ENCODE peak calls at places on chromosomes 4 and X, in eight cellular contexts. B is CD8-positive, alpha-beta T cell; O is right atrium auricular region; I is GM23338; U is activated B cell treated with CpG ODN at 0.5 μM for 24 hours; Z is lower lobe of right lung; N is endodermal cell; S is cardiac fibroblast. Y is an unnamed sample.

GRCh38 chr4:6092131-6092530 is 73.9 kb upstream of the C4orf50 start:
- DNase-seq in B (no peak), O (no peak), I (peak; percentile 59), U (no peak), Z (no peak), N (peak; percentile 72), S (no peak), Y (no peak)

GRCh38 chrX:68710870-68711576 is 63.6 kb downstream of the STARD8 start:
- DNase-seq in B (no peak), O (no peak), I (peak; percentile 76), U (no peak), Z (no peak), N (peak; percentile 87), S (peak; percentile 59), Y (peak; percentile 36)

GRCh38 chr4:76641351-76641750 is 206.3 kb downstream of the SHROOM3 start:
- DNase-seq in B (no peak), O (no peak), I (no peak), U (no peak), Z (no peak), N (no peak), S (no peak), Y (no peak)

GRCh38 chr4:190017357-190018200 is 9.5 kb downstream of the FRG2 start:
- DNase-seq in B (no peak), O (no peak), I (peak; percentile 54), U (no peak), Z (no peak), N (peak; percentile 54), S (no peak), Y (no peak)

GRCh38 chr4:77349796-77350195 is 192.8 kb downstream of the CCNG2 start:
- DNase-seq in B (no peak), O (no peak), I (no peak), U (no peak), Z (no peak), N (no peak), S (peak; percentile 6), Y (peak; percentile 79)

GRCh38 chr4:2932951-2933565 is 30.1 kb downstream of the NOP14 start:
- DNase-seq in B (no peak), O (no peak), I (no peak), U (no peak), Z (peak; percentile 51), N (peak; percentile 55), S (no peak), Y (no peak)

GRCh38 chrX:115023139-115023538 is 5.7 kb upstream of the IL13RA2 start:
- DNase-seq in B (no peak), O (no peak), I (no peak), U (no peak), Z (no peak), N (no peak), S (peak; percentile 72), Y (peak; percentile 85)

GRCh38 chr4:16609170-16609758 is 289.2 kb downstream of the LDB2 start:
- DNase-seq in B (no peak), O (no peak), I (no peak), U (no peak), Z (no peak), N (peak; percentile 72), S (no peak), Y (no peak)

GRCh38 chrX:130330146-130330545 is 9.6 kb upstream of the SLC25A14 start:
- DNase-seq in B (no peak), O (no peak), I (no peak), U (no peak), Z (no peak), N (no peak), S (no peak), Y (no peak)

GRCh38 chrX:55312655-55313054 is 47.9 kb upstream of the PAGE3 start:
- DNase-seq in B (no peak), O (no peak), I (no peak), U (no peak), Z (no peak), N (no peak), S (no peak), Y (peak; percentile 16)

GRCh38 chrX:49840679-49841078 is 11.6 kb downstream of the PAGE4 start:
- DNase-seq in B (peak; percentile 22), O (no peak), I (peak; percentile 86), U (no peak), Z (peak; percentile 69), N (peak; percentile 90), S (peak; percentile 51), Y (peak; percentile 56)

DNA sequence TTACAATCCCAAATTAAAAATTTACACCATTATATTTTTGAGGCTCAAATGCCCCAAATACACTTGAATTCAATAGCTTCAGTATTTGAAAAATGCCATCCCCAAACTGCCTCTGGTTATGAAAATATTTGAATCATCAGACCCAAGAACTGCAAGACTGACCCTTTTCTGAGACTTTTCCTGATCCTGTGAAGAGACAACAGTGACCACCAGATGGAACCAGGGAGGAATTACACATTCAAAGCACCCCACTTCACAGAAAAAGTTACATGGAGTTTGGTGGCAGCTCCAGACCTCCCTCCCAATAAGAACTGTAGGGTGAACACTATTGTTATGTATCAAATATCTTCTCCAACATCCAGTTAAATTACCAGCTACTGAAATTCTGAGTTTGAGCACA is 44.0 kb upstream of the SCD5 start:
- DNase-seq in B (no peak), O (no peak), I (peak; percentile 53), U (no peak), Z (no peak), N (no peak), S (peak; percentile 39), Y (peak; percentile 18)
- TF ChIP-seq CTCF in B (no peak), O (peak; percentile 11), I (peak; percentile 46), U (no peak), Z (peak; percentile 10), N (peak; percentile 68), S (peak; percentile 45), Y (peak; percentile 68)

GRCh38 chr4:98929341-98930267 is 671 bp upstream of the EIF4E start:
- DNase-seq in B (peak; percentile 47), O (peak; percentile 90), I (peak; percentile 64), U (peak; percentile 48), Z (peak; percentile 76), N (no peak), S (peak; percentile 99), Y (peak; percentile 99)
- TF ChIP-seq CTCF in B (no peak), O (no peak), I (no peak), U (no peak), Z (peak; percentile 22), N (peak; percentile 35), S (no peak), Y (peak; percentile 10)

DNA sequence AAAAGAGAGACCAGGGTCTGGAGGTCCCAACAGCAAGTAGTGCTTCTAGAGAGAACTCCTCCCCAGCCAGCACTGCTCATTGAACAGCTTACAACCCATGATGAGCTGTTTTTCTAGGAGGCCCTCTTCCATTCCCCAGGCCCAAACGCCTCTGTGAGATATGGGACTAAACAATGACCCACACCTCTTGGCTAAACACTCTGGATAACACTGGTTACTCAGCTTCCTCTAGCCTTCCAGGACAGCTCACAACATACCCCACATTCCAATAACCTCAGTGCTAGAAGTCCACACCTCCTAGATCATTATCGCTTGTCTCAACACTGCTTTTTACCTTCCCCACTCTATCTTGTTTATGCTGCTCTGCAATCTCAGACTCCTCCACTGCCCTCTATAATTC is 35.4 kb upstream of the PGRMC2 start:
- DNase-seq in B (no peak), O (no peak), I (no peak), U (no peak), Z (no peak), N (peak; percentile 64), S (peak; percentile 86), Y (peak; percentile 80)
- TF ChIP-seq CTCF in B (no peak), O (no peak), I (no peak), U (no peak), Z (no peak), N (no peak), S (no peak), Y (no peak)

DNA sequence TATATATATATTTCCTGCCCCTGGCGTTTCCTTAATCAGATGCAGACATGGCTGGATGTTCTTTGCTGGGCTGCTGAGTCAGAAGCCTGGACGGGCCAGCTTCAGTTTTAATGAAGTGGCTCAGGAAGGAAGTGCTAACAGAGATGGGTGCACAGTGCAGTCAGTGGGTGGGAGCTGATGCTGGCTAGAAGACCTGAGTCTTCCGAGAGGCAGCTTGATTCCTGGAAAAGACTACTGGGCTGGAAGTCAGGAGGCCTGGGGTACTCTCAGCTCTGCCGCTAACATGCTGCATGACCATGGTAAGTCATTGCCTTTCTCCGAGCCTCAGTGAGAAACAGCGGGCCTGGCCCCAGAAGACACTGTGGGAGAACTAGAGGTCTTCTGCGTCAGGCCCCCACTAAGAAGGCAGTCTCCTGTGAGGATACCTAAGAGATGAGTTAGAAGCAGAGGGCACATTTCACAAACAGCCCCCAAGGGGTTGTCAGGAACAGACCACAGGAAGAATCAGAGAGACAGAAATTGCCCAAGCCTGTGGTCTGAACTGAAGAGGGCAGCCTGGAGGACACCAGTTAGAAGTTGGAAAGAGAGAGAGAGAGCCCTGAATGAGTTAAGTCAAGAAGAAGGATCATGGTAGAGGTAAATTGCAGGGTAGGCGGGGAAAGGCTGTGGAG is 8.3 kb upstream of the CD40LG start:
- DNase-seq in B (no peak), O (no peak), I (no peak), U (no peak), Z (no peak), N (no peak), S (peak; percentile 5), Y (peak; percentile 30)
- TF ChIP-seq CTCF in B (no peak), O (no peak), I (no peak), U (no peak), Z (no peak), N (no peak), S (no peak), Y (no peak)

GRCh38 chrX:97119474-97120109 is 235.9 kb downstream of the RPA4 start:
- DNase-seq in B (no peak), O (no peak), I (no peak), U (no peak), Z (no peak), N (peak; percentile 54), S (no peak), Y (no peak)
- TF ChIP-seq CTCF in B (no peak), O (no peak), I (no peak), U (no peak), Z (no peak), N (no peak), S (no peak), Y (no peak)